ENCODE peak calls at places on chromosomes 5 and 9, in ten cellular contexts. One of them, this sample, is unnamed.

GRCh38 chr5:173010021-173010420 is 26.4 kb downstream of the ATP6V0E1 start:
- DNase-seq in cardiac septum: no peak
- DNase-seq in GM23248: peak
- DNase-seq in NCI-H345: no peak
- DNase-seq in ELR: peak
- DNase-seq in A172: peak
- DNase-seq in activated naive CD4-positive, alpha-beta T cell treated with anti-CD3 and anti-CD28 coated beads, Interleukin-2, amount 10 ng/mL, durations not matched to agents 7 days and 5 days: no peak
- DNase-seq in GM06990: no peak
- DNase-seq in activated CD4-positive, alpha-beta T cell treated with anti-CD3 and anti-CD28 coated beads, Interleukin-2, amount 50 U/mL, for 48 hours: peak
- DNase-seq in kidney epithelial cell: peak
- DNase-seq in this sample: no peak

GRCh38 chr5:8843766-8844165 is 702.1 kb downstream of the SEMA5A start:
- DNase-seq in cardiac septum: no peak
- DNase-seq in GM23248: peak
- DNase-seq in NCI-H345: peak
- DNase-seq in ELR: peak
- DNase-seq in A172: peak
- DNase-seq in activated naive CD4-positive, alpha-beta T cell treated with anti-CD3 and anti-CD28 coated beads, Interleukin-2, amount 10 ng/mL, durations not matched to agents 7 days and 5 days: no peak
- DNase-seq in GM06990: no peak
- DNase-seq in activated CD4-positive, alpha-beta T cell treated with anti-CD3 and anti-CD28 coated beads, Interleukin-2, amount 50 U/mL, for 48 hours: no peak
- DNase-seq in kidney epithelial cell: no peak
- DNase-seq in this sample: no peak

GRCh38 chr9:120544441-120544840 is 35.5 kb downstream of the CDK5RAP2 start:
- DNase-seq in cardiac septum: no peak
- DNase-seq in GM23248: no peak
- DNase-seq in NCI-H345: no peak
- DNase-seq in ELR: no peak
- DNase-seq in A172: no peak
- DNase-seq in activated naive CD4-positive, alpha-beta T cell treated with anti-CD3 and anti-CD28 coated beads, Interleukin-2, amount 10 ng/mL, durations not matched to agents 7 days and 5 days: no peak
- DNase-seq in GM06990: no peak
- DNase-seq in activated CD4-positive, alpha-beta T cell treated with anti-CD3 and anti-CD28 coated beads, Interleukin-2, amount 50 U/mL, for 48 hours: no peak
- DNase-seq in kidney epithelial cell: no peak
- DNase-seq in this sample: no peak

GRCh38 chr5:101390317-101390908 is 487.3 kb upstream of the ST8SIA4 start:
- DNase-seq in cardiac septum: no peak
- DNase-seq in GM23248: peak
- DNase-seq in NCI-H345: peak
- DNase-seq in ELR: peak
- DNase-seq in A172: peak
- DNase-seq in activated naive CD4-positive, alpha-beta T cell treated with anti-CD3 and anti-CD28 coated beads, Interleukin-2, amount 10 ng/mL, durations not matched to agents 7 days and 5 days: no peak
- DNase-seq in GM06990: no peak
- DNase-seq in activated CD4-positive, alpha-beta T cell treated with anti-CD3 and anti-CD28 coated beads, Interleukin-2, amount 50 U/mL, for 48 hours: no peak
- DNase-seq in kidney epithelial cell: peak
- DNase-seq in this sample: peak

GRCh38 chr9:87873607-87874319 is 8.9 kb upstream of the SPATA31E1 start:
- DNase-seq in cardiac septum: no peak
- DNase-seq in GM23248: no peak
- DNase-seq in NCI-H345: no peak
- DNase-seq in ELR: no peak
- DNase-seq in A172: no peak
- DNase-seq in activated naive CD4-positive, alpha-beta T cell treated with anti-CD3 and anti-CD28 coated beads, Interleukin-2, amount 10 ng/mL, durations not matched to agents 7 days and 5 days: no peak
- DNase-seq in GM06990: no peak
- DNase-seq in activated CD4-positive, alpha-beta T cell treated with anti-CD3 and anti-CD28 coated beads, Interleukin-2, amount 50 U/mL, for 48 hours: no peak
- DNase-seq in kidney epithelial cell: no peak
- DNase-seq in this sample: no peak

GRCh38 chr9:127137640-127138360 is 15.4 kb upstream of the ANGPTL2 start:
- DNase-seq in cardiac septum: no peak
- DNase-seq in GM23248: no peak
- DNase-seq in NCI-H345: no peak
- DNase-seq in ELR: no peak
- DNase-seq in A172: no peak
- DNase-seq in activated naive CD4-positive, alpha-beta T cell treated with anti-CD3 and anti-CD28 coated beads, Interleukin-2, amount 10 ng/mL, durations not matched to agents 7 days and 5 days: no peak
- DNase-seq in GM06990: no peak
- DNase-seq in activated CD4-positive, alpha-beta T cell treated with anti-CD3 and anti-CD28 coated beads, Interleukin-2, amount 50 U/mL, for 48 hours: no peak
- DNase-seq in kidney epithelial cell: no peak
- DNase-seq in this sample: no peak

GRCh38 chr9:131436386-131436785 is 42.5 kb downstream of the PRRC2B start:
- DNase-seq in cardiac septum: no peak
- DNase-seq in GM23248: no peak
- DNase-seq in NCI-H345: no peak
- DNase-seq in ELR: no peak
- DNase-seq in A172: no peak
- DNase-seq in activated naive CD4-positive, alpha-beta T cell treated with anti-CD3 and anti-CD28 coated beads, Interleukin-2, amount 10 ng/mL, durations not matched to agents 7 days and 5 days: no peak
- DNase-seq in GM06990: no peak
- DNase-seq in activated CD4-positive, alpha-beta T cell treated with anti-CD3 and anti-CD28 coated beads, Interleukin-2, amount 50 U/mL, for 48 hours: no peak
- DNase-seq in kidney epithelial cell: no peak
- DNase-seq in this sample: no peak

GRCh38 chr9:132312426-132312825 is 42.4 kb downstream of the SETX start:
- DNase-seq in cardiac septum: no peak
- DNase-seq in GM23248: no peak
- DNase-seq in NCI-H345: no peak
- DNase-seq in ELR: no peak
- DNase-seq in A172: no peak
- DNase-seq in activated naive CD4-positive, alpha-beta T cell treated with anti-CD3 and anti-CD28 coated beads, Interleukin-2, amount 10 ng/mL, durations not matched to agents 7 days and 5 days: no peak
- DNase-seq in GM06990: no peak
- DNase-seq in activated CD4-positive, alpha-beta T cell treated with anti-CD3 and anti-CD28 coated beads, Interleukin-2, amount 50 U/mL, for 48 hours: no peak
- DNase-seq in kidney epithelial cell: no peak
- DNase-seq in this sample: no peak

GRCh38 chr5:78541058-78541624 is 107.4 kb downstream of the LHFPL2 start:
- DNase-seq in cardiac septum: no peak
- DNase-seq in GM23248: no peak
- DNase-seq in NCI-H345: no peak
- DNase-seq in ELR: no peak
- DNase-seq in A172: no peak
- DNase-seq in activated naive CD4-positive, alpha-beta T cell treated with anti-CD3 and anti-CD28 coated beads, Interleukin-2, amount 10 ng/mL, durations not matched to agents 7 days and 5 days: no peak
- DNase-seq in GM06990: no peak
- DNase-seq in activated CD4-positive, alpha-beta T cell treated with anti-CD3 and anti-CD28 coated beads, Interleukin-2, amount 50 U/mL, for 48 hours: no peak
- DNase-seq in kidney epithelial cell: no peak
- DNase-seq in this sample: no peak

GRCh38 chr5:163807781-163808180 is 302.4 kb downstream of the MAT2B start:
- DNase-seq in cardiac septum: no peak
- DNase-seq in GM23248: no peak
- DNase-seq in NCI-H345: no peak
- DNase-seq in ELR: no peak
- DNase-seq in A172: no peak
- DNase-seq in activated naive CD4-positive, alpha-beta T cell treated with anti-CD3 and anti-CD28 coated beads, Interleukin-2, amount 10 ng/mL, durations not matched to agents 7 days and 5 days: no peak
- DNase-seq in GM06990: no peak
- DNase-seq in activated CD4-positive, alpha-beta T cell treated with anti-CD3 and anti-CD28 coated beads, Interleukin-2, amount 50 U/mL, for 48 hours: no peak
- DNase-seq in kidney epithelial cell: no peak
- DNase-seq in this sample: no peak

GRCh38 chr5:78985407-78986223 is 505 bp upstream of the ARSB start:
- DNase-seq in cardiac septum: no peak
- DNase-seq in GM23248: peak
- DNase-seq in NCI-H345: peak
- DNase-seq in ELR: peak
- DNase-seq in A172: peak
- DNase-seq in activated naive CD4-positive, alpha-beta T cell treated with anti-CD3 and anti-CD28 coated beads, Interleukin-2, amount 10 ng/mL, durations not matched to agents 7 days and 5 days: peak
- DNase-seq in GM06990: peak
- DNase-seq in activated CD4-positive, alpha-beta T cell treated with anti-CD3 and anti-CD28 coated beads, Interleukin-2, amount 50 U/mL, for 48 hours: peak
- DNase-seq in kidney epithelial cell: peak
- DNase-seq in this sample: no peak

GRCh38 chr9:19156026-19156474 is 28.8 kb upstream of the PLIN2 start:
- DNase-seq in cardiac septum: no peak
- DNase-seq in GM23248: no peak
- DNase-seq in NCI-H345: peak
- DNase-seq in ELR: no peak
- DNase-seq in A172: no peak
- DNase-seq in activated naive CD4-positive, alpha-beta T cell treated with anti-CD3 and anti-CD28 coated beads, Interleukin-2, amount 10 ng/mL, durations not matched to agents 7 days and 5 days: no peak
- DNase-seq in GM06990: no peak
- DNase-seq in activated CD4-positive, alpha-beta T cell treated with anti-CD3 and anti-CD28 coated beads, Interleukin-2, amount 50 U/mL, for 48 hours: no peak
- DNase-seq in kidney epithelial cell: no peak
- DNase-seq in this sample: no peak

GRCh38 chr5:151098185-151098813 is 17.5 kb upstream of the TNIP1 start:
- DNase-seq in cardiac septum: no peak
- DNase-seq in GM23248: no peak
- DNase-seq in NCI-H345: no peak
- DNase-seq in ELR: no peak
- DNase-seq in A172: no peak
- DNase-seq in activated naive CD4-positive, alpha-beta T cell treated with anti-CD3 and anti-CD28 coated beads, Interleukin-2, amount 10 ng/mL, durations not matched to agents 7 days and 5 days: peak
- DNase-seq in GM06990: no peak
- DNase-seq in activated CD4-positive, alpha-beta T cell treated with anti-CD3 and anti-CD28 coated beads, Interleukin-2, amount 50 U/mL, for 48 hours: no peak
- DNase-seq in kidney epithelial cell: no peak
- DNase-seq in this sample: no peak

GRCh38 chr9:127763918-127764384 is 14.5 kb downstream of the SH2D3C start:
- DNase-seq in cardiac septum: peak
- DNase-seq in GM23248: peak
- DNase-seq in NCI-H345: no peak
- DNase-seq in ELR: peak
- DNase-seq in A172: peak
- DNase-seq in activated naive CD4-positive, alpha-beta T cell treated with anti-CD3 and anti-CD28 coated beads, Interleukin-2, amount 10 ng/mL, durations not matched to agents 7 days and 5 days: no peak
- DNase-seq in GM06990: no peak
- DNase-seq in activated CD4-positive, alpha-beta T cell treated with anti-CD3 and anti-CD28 coated beads, Interleukin-2, amount 50 U/mL, for 48 hours: peak
- DNase-seq in kidney epithelial cell: no peak
- DNase-seq in this sample: no peak

GRCh38 chr5:132134384-132134783 is 60.8 kb downstream of the CSF2 start:
- DNase-seq in cardiac septum: no peak
- DNase-seq in GM23248: peak
- DNase-seq in NCI-H345: no peak
- DNase-seq in ELR: peak
- DNase-seq in A172: peak
- DNase-seq in activated naive CD4-positive, alpha-beta T cell treated with anti-CD3 and anti-CD28 coated beads, Interleukin-2, amount 10 ng/mL, durations not matched to agents 7 days and 5 days: no peak
- DNase-seq in GM06990: no peak
- DNase-seq in activated CD4-positive, alpha-beta T cell treated with anti-CD3 and anti-CD28 coated beads, Interleukin-2, amount 50 U/mL, for 48 hours: no peak
- DNase-seq in kidney epithelial cell: no peak
- DNase-seq in this sample: no peak

GRCh38 chr9:4929917-4930316 is 55.2 kb upstream of the JAK2 start:
- DNase-seq in cardiac septum: no peak
- DNase-seq in GM23248: peak
- DNase-seq in NCI-H345: no peak
- DNase-seq in ELR: peak
- DNase-seq in A172: no peak
- DNase-seq in activated naive CD4-positive, alpha-beta T cell treated with anti-CD3 and anti-CD28 coated beads, Interleukin-2, amount 10 ng/mL, durations not matched to agents 7 days and 5 days: no peak
- DNase-seq in GM06990: no peak
- DNase-seq in activated CD4-positive, alpha-beta T cell treated with anti-CD3 and anti-CD28 coated beads, Interleukin-2, amount 50 U/mL, for 48 hours: no peak
- DNase-seq in kidney epithelial cell: no peak
- DNase-seq in this sample: no peak

GRCh38 chr5:75234251-75234650 is 2.4 kb downstream of the ANKRD31 start:
- DNase-seq in cardiac septum: no peak
- DNase-seq in GM23248: peak
- DNase-seq in NCI-H345: no peak
- DNase-seq in ELR: peak
- DNase-seq in A172: no peak
- DNase-seq in activated naive CD4-positive, alpha-beta T cell treated with anti-CD3 and anti-CD28 coated beads, Interleukin-2, amount 10 ng/mL, durations not matched to agents 7 days and 5 days: no peak
- DNase-seq in GM06990: no peak
- DNase-seq in activated CD4-positive, alpha-beta T cell treated with anti-CD3 and anti-CD28 coated beads, Interleukin-2, amount 50 U/mL, for 48 hours: no peak
- DNase-seq in kidney epithelial cell: no peak
- DNase-seq in this sample: no peak

GRCh38 chr9:116156621-116157314 is 3.2 kb downstream of the PAPPA start:
- DNase-seq in cardiac septum: peak
- DNase-seq in GM23248: peak
- DNase-seq in NCI-H345: peak
- DNase-seq in ELR: peak
- DNase-seq in A172: no peak
- DNase-seq in activated naive CD4-positive, alpha-beta T cell treated with anti-CD3 and anti-CD28 coated beads, Interleukin-2, amount 10 ng/mL, durations not matched to agents 7 days and 5 days: no peak
- DNase-seq in GM06990: no peak
- DNase-seq in activated CD4-positive, alpha-beta T cell treated with anti-CD3 and anti-CD28 coated beads, Interleukin-2, amount 50 U/mL, for 48 hours: no peak
- DNase-seq in kidney epithelial cell: no peak
- DNase-seq in this sample: peak

GRCh38 chr9:127537014-127537413 is 75.1 kb upstream of the STXBP1 start:
- DNase-seq in cardiac septum: no peak
- DNase-seq in GM23248: peak
- DNase-seq in NCI-H345: no peak
- DNase-seq in ELR: peak
- DNase-seq in A172: peak
- DNase-seq in activated naive CD4-positive, alpha-beta T cell treated with anti-CD3 and anti-CD28 coated beads, Interleukin-2, amount 10 ng/mL, durations not matched to agents 7 days and 5 days: no peak
- DNase-seq in GM06990: no peak
- DNase-seq in activated CD4-positive, alpha-beta T cell treated with anti-CD3 and anti-CD28 coated beads, Interleukin-2, amount 50 U/mL, for 48 hours: no peak
- DNase-seq in kidney epithelial cell: no peak
- DNase-seq in this sample: no peak

GRCh38 chr5:95988877-95989276 is 27.2 kb upstream of the ELL2 start:
- DNase-seq in cardiac septum: no peak
- DNase-seq in GM23248: no peak
- DNase-seq in NCI-H345: no peak
- DNase-seq in ELR: no peak
- DNase-seq in A172: no peak
- DNase-seq in activated naive CD4-positive, alpha-beta T cell treated with anti-CD3 and anti-CD28 coated beads, Interleukin-2, amount 10 ng/mL, durations not matched to agents 7 days and 5 days: no peak
- DNase-seq in GM06990: no peak
- DNase-seq in activated CD4-positive, alpha-beta T cell treated with anti-CD3 and anti-CD28 coated beads, Interleukin-2, amount 50 U/mL, for 48 hours: no peak
- DNase-seq in kidney epithelial cell: no peak
- DNase-seq in this sample: no peak

GRCh38 chr5:54649041-54649504 is 131.5 kb downstream of the SNX18 start:
- DNase-seq in cardiac septum: no peak
- DNase-seq in GM23248: no peak
- DNase-seq in NCI-H345: no peak
- DNase-seq in ELR: no peak
- DNase-seq in A172: no peak
- DNase-seq in activated naive CD4-positive, alpha-beta T cell treated with anti-CD3 and anti-CD28 coated beads, Interleukin-2, amount 10 ng/mL, durations not matched to agents 7 days and 5 days: no peak
- DNase-seq in GM06990: no peak
- DNase-seq in activated CD4-positive, alpha-beta T cell treated with anti-CD3 and anti-CD28 coated beads, Interleukin-2, amount 50 U/mL, for 48 hours: no peak
- DNase-seq in kidney epithelial cell: no peak
- DNase-seq in this sample: no peak